ENCODE peak calls at places on chromosomes 6 and 20, in four cellular contexts. O, B, J and N are unnamed samples.

GRCh38 chr6:72464791-72465691 is 156.8 kb upstream of the KCNQ5 start:
- DNase-seq in O (no peak), B (no peak), J (no peak), N (peak)

GRCh38 chr6:38571721-38572120 is 68.0 kb downstream of the BTBD9 start:
- DNase-seq in O (no peak), B (no peak), J (no peak), N (no peak)

GRCh38 chr6:35014341-35014740 is 125.3 kb downstream of the ANKS1A start:
- DNase-seq in O (no peak), B (no peak), J (no peak), N (no peak)

GRCh38 chr20:1524004-1524403 is 32.8 kb upstream of the SIRPB2 start:
- DNase-seq in O (no peak), B (no peak), J (no peak), N (no peak)

GRCh38 chr6:46921731-46922130 is at the start of gene ADGRF5:
- DNase-seq in O (no peak), B (no peak), J (no peak), N (no peak)

GRCh38 chr6:97572943-97573342 is 289.9 kb upstream of the MMS22L start:
- DNase-seq in O (no peak), B (no peak), J (no peak), N (no peak)

GRCh38 chr6:98487612-98488011 is 346.8 kb upstream of the POU3F2 start:
- DNase-seq in O (peak), B (no peak), J (no peak), N (no peak)

GRCh38 chr6:33700391-33701050 is 11.0 kb downstream of the UQCC2 start:
- DNase-seq in O (peak), B (no peak), J (peak), N (peak)

GRCh38 chr6:37024665-37025337 is 19.3 kb downstream of the FGD2 start:
- DNase-seq in O (no peak), B (no peak), J (no peak), N (no peak)

GRCh38 chr6:153831350-153832078 is 207.5 kb upstream of the OPRM1 start:
- DNase-seq in O (no peak), B (no peak), J (no peak), N (no peak)

GRCh38 chr6:4906942-4907300 is 96.9 kb downstream of the RPP40 start:
- DNase-seq in O (no peak), B (no peak), J (no peak), N (no peak)

DNA sequence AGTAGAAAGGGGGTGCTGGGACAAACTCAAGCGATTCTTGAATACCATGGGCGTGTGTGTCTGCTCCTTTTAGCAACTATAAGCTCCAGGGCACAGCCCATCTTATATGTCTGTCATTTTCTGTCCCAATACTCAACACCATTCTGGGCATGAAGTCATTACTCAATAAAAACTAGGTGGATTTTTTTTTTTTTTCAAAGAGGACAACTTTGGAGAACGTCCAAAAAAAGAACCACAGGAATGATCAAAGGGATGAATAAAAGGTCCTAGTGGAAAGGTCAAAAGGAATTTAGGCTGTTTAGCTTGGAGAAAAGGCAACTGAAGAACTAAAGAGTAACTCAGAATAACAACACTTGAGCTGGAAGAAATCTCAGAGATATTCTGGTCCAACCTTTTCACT is 24.4 kb downstream of the UQCC1 start:
- DNase-seq in O (no peak), B (no peak), J (peak), N (no peak)
- TF ChIP-seq CBFB in O (no peak), B (no peak), J (no peak), N (no peak)

GRCh38 chr6:156107514-156108150 is 652.0 kb upstream of the NOX3 start:
- DNase-seq in O (no peak), B (no peak), J (no peak), N (no peak)
- TF ChIP-seq CBFB in O (no peak), B (no peak), J (no peak), N (no peak)

DNA sequence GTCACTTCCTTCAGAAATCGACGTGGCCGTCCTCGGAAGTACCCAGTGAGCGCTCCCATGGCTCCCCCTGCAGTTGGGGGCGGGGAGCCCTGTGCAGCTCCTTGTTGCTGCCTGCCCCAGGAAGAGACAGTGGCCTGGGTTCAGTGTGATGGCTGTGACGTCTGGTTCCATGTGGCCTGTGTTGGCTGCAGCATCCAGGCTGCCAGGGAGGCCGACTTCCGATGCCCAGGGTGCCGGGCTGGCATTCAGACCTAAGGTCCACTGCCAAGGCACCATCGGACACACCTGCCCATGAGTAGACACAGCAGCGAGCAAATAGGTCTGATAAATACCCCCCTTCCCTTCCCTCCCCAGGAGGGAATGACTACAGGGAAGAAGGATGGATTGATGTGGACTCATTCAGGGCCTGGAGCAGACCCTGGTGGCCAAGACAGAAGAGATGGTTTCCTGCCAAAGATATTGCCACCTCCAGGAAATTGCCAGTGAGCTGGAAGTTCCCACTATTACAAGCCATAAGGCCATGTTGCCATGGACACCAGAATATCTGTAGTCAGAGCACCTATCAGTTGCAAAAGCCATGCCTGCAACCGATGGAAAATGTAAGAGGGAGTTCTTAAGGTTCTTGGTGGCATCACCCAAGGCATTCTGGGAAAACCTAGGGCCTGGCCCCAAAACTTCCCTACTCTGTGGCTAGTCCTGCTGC is 4.2 kb downstream of the TCF19 start:
- DNase-seq in O (no peak), B (no peak), J (no peak), N (no peak)
- TF ChIP-seq CBFB in O (no peak), B (no peak), J (no peak), N (no peak)

DNA sequence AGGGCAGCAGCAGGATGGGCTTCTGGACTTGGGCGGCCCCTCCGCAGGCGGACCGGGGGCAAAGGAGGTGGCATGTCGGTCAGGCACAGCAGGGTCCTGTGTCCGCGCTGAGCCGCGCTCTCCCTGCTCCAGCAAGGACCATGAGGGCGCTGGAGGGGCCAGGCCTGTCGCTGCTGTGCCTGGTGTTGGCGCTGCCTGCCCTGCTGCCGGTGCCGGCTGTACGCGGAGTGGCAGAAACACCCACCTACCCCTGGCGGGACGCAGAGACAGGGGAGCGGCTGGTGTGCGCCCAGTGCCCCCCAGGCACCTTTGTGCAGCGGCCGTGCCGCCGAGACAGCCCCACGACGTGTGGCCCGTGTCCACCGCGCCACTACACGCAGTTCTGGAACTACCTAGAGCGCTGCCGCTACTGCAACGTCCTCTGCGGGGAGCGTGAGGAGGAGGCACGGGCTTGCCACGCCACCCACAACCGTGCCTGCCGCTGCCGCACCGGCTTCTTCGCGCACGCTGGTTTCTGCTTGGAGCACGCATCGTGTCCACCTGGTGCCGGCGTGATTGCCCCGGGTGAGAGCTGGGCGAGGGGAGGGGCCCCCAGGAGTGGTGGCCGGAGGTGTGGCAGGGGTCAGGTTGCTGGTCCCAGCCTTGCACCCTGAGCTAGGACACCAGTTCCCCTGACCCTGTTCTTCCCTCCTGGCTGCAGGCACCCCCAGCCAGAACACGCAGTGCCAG is at the start of gene TNFRSF6B:
- DNase-seq in O (no peak), B (no peak), J (no peak), N (no peak)
- TF ChIP-seq CBFB in O (no peak), B (no peak), J (peak), N (no peak)

DNA sequence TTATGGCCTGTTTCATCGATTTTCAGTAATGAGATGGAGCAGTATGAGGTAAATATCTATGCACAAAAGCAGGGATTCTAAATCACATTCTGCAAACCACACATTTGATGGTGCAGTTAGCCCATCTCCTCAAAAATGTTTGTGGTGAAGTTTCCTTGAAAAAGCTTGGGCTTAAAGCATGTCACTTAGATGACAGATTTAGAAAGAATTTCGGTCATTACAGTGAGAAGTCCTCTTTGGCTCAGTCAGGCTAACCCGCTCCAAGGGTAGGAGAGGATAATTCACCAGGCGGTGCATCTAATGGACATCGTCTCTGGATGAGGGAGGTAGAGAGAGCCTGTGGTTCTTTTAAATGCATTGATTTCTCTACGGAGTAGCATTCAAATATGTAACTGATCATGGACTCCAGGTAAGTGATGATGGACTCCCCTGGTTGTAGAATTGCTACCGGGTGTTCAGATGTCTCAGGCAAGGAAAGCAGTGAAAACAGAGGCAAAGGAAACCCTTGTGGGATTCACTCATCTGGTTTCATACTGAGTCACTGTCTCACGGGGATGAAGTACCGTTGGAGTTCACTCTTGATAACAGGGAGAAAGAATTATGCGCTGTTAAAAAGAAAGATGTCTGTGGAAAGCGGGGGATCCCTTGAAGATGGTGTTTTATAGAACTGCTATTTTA is 65.3 kb downstream of the AIG1 start:
- DNase-seq in O (no peak), B (no peak), J (no peak), N (no peak)
- TF ChIP-seq CBFB in O (no peak), B (no peak), J (no peak), N (no peak)

GRCh38 chr6:167454003-167454402 is 129.1 kb downstream of the TTLL2 start:
- DNase-seq in O (no peak), B (no peak), J (no peak), N (no peak)
- TF ChIP-seq CBFB in O (no peak), B (no peak), J (no peak), N (no peak)

GRCh38 chr20:36460648-36461599 is 80.4 kb upstream of the MYL9 start:
- DNase-seq in O (peak), B (peak), J (peak), N (peak)

GRCh38 chr20:36462440-36463211 is 78.7 kb upstream of the MYL9 start:
- DNase-seq in O (no peak), B (no peak), J (no peak), N (peak)

GRCh38 chr20:36463212-36464061 is 77.9 kb upstream of the MYL9 start:
- DNase-seq in O (no peak), B (no peak), J (no peak), N (no peak)

GRCh38 chr20:36465109-36466080 is 75.9 kb upstream of the MYL9 start:
- DNase-seq in O (no peak), B (no peak), J (peak), N (peak)

DNA sequence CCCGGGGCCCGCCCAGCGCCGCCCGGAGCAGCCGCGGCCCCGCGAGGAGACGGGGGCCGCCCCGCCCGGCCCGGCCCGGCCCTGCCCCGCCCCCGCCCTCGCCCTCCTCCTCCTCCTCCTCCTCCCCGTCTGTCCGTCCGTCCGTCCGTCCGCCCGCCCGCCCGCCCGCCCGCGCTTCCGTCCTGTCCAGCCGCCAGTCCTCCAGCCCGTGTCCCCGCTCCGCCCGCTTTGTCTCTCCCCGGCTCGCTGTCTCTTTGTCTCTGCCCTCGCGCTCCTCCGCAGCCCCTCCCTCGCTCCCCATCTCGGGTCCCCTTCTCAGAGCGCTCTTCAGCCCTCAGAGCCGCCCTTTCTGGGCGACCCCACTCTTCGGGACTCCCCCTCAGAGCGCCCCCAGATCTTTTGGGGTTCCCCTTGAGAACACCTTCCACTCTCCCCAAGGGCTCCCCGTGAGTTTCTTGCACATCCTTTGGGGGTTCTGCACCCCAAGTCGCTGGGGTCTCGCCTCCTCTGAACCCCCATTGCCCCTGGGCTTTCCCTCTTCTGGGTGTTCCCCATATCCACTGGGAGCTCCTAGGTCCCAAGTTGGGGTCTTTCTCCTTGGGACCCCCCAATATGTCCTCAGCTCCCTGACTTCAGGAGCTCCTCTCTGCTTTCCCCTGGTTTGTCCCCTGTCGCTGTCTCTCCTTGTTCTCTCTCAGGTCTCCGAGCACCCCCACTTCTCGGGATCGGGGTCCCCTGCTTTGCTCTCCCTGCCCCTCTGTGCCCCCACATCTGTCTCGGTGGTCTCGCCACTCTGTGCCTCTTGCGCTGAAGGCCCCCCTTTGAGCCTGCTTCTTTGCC is 79.5 kb upstream of the MYL9 start:
- DNase-seq in O (peak), B (no peak), J (no peak), N (peak)
- TF ChIP-seq CBFB in O (no peak), B (no peak), J (no peak), N (no peak)

GRCh38 chr20:17531537-17532025 is 402 bp upstream of the BFSP1 start:
- DNase-seq in O (no peak), B (no peak), J (no peak), N (no peak)

GRCh38 chr20:17530153-17530552 is 1.0 kb downstream of the BFSP1 start:
- DNase-seq in O (no peak), B (no peak), J (no peak), N (no peak)

GRCh38 chr20:17534077-17534476 is 2.9 kb upstream of the BFSP1 start:
- DNase-seq in O (no peak), B (no peak), J (no peak), N (no peak)

GRCh38 chr20:17530716-17531536 is at the start of gene BFSP1:
- DNase-seq in O (peak), B (no peak), J (peak), N (no peak)

DNA sequence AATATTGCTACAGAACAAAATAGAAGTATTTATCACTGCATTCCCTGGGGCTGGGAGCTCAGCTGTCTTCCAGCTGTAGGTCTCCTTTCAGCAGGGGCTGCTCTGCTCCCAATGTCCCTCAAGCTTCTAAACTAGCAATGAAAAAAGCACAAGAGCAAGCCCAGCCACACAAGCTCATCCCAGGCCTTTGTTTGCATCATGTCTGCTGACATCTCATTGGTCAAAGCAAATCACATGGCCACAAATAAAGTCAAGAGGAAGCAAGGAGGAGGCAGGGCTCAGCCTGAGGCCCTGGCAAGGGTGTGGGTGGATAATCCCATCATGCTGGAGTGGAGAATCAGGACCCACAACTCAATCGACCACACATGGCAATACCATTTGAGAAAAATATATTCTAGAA is 2.2 kb upstream of the BFSP1 start:
- DNase-seq in O (no peak), B (no peak), J (peak), N (peak)
- TF ChIP-seq CBFB in O (no peak), B (no peak), J (no peak), N (no peak)